ENCODE peak calls at places on chromosomes 16 and 17, in seven cellular contexts. One of them, this sample, is unnamed.

GRCh38 chr17:40555296-40556190 is 9.7 kb downstream of the CCR7 start:
- DNase-seq in IMR-90: no peak
- DNase-seq in trophoblast cell: peak
- DNase-seq in mesendoderm: no peak
- DNase-seq in neuronal stem cell: no peak
- DNase-seq in H1: no peak
- DNase-seq in mesenchymal stem cell: no peak
- DNase-seq in this sample: no peak

GRCh38 chr17:10724546-10725195 is 5.2 kb downstream of the TMEM220 start:
- DNase-seq in IMR-90: no peak
- DNase-seq in trophoblast cell: no peak
- DNase-seq in mesendoderm: no peak
- DNase-seq in neuronal stem cell: no peak
- DNase-seq in H1: no peak
- DNase-seq in mesenchymal stem cell: no peak
- DNase-seq in this sample: no peak

GRCh38 chr16:1895068-1895467 is 23.1 kb upstream of the MEIOB start:
- DNase-seq in IMR-90: no peak
- DNase-seq in trophoblast cell: no peak
- DNase-seq in mesendoderm: no peak
- DNase-seq in neuronal stem cell: no peak
- DNase-seq in H1: no peak
- DNase-seq in mesenchymal stem cell: no peak
- DNase-seq in this sample: no peak

GRCh38 chr17:39800540-39800939 is 62.8 kb downstream of the GRB7 start:
- DNase-seq in IMR-90: no peak
- DNase-seq in trophoblast cell: no peak
- DNase-seq in mesendoderm: no peak
- DNase-seq in neuronal stem cell: no peak
- DNase-seq in H1: no peak
- DNase-seq in mesenchymal stem cell: no peak
- DNase-seq in this sample: no peak

GRCh38 chr17:19654342-19654886 is 5.9 kb downstream of the ALDH3A2 start:
- DNase-seq in IMR-90: no peak
- DNase-seq in trophoblast cell: no peak
- DNase-seq in mesendoderm: no peak
- DNase-seq in neuronal stem cell: no peak
- DNase-seq in H1: no peak
- DNase-seq in mesenchymal stem cell: no peak
- DNase-seq in this sample: no peak

GRCh38 chr16:11639008-11639562 is 29.2 kb upstream of the SNN start:
- DNase-seq in IMR-90: no peak
- DNase-seq in trophoblast cell: no peak
- DNase-seq in mesendoderm: no peak
- DNase-seq in neuronal stem cell: no peak
- DNase-seq in H1: no peak
- DNase-seq in mesenchymal stem cell: no peak
- DNase-seq in this sample: no peak

GRCh38 chr17:72922223-72922622 is 170.3 kb downstream of the SLC39A11 start:
- DNase-seq in IMR-90: no peak
- DNase-seq in trophoblast cell: no peak
- DNase-seq in mesendoderm: no peak
- DNase-seq in neuronal stem cell: no peak
- DNase-seq in H1: no peak
- DNase-seq in mesenchymal stem cell: no peak
- DNase-seq in this sample: no peak

GRCh38 chr17:80877095-80877828 is 114.4 kb upstream of the CHMP6 start:
- DNase-seq in IMR-90: no peak
- DNase-seq in trophoblast cell: no peak
- DNase-seq in mesendoderm: no peak
- DNase-seq in neuronal stem cell: no peak
- DNase-seq in H1: no peak
- DNase-seq in mesenchymal stem cell: no peak
- DNase-seq in this sample: no peak

GRCh38 chr17:83108709-83109108 is 29.3 kb downstream of the METRNL start:
- DNase-seq in IMR-90: no peak
- DNase-seq in trophoblast cell: no peak
- DNase-seq in mesendoderm: no peak
- DNase-seq in neuronal stem cell: no peak
- DNase-seq in H1: no peak
- DNase-seq in mesenchymal stem cell: no peak
- DNase-seq in this sample: no peak

GRCh38 chr17:64216385-64217248 is 46.4 kb downstream of the TEX2 start:
- DNase-seq in IMR-90: peak
- DNase-seq in trophoblast cell: peak
- DNase-seq in mesendoderm: peak
- DNase-seq in neuronal stem cell: no peak
- DNase-seq in H1: no peak
- DNase-seq in mesenchymal stem cell: no peak
- DNase-seq in this sample: peak

GRCh38 chr17:59267776-59268175 is 47.5 kb downstream of the GDPD1 start:
- DNase-seq in IMR-90: no peak
- DNase-seq in trophoblast cell: no peak
- DNase-seq in mesendoderm: no peak
- DNase-seq in neuronal stem cell: no peak
- DNase-seq in H1: no peak
- DNase-seq in mesenchymal stem cell: no peak
- DNase-seq in this sample: no peak

GRCh38 chr16:6682142-6682811 is 650.4 kb upstream of the RBFOX1 start:
- DNase-seq in IMR-90: no peak
- DNase-seq in trophoblast cell: peak
- DNase-seq in mesendoderm: peak
- DNase-seq in neuronal stem cell: peak
- DNase-seq in H1: peak
- DNase-seq in mesenchymal stem cell: no peak
- DNase-seq in this sample: peak

GRCh38 chr16:53502331-53503269 is at the start of gene AKTIP:
- DNase-seq in IMR-90: peak
- DNase-seq in trophoblast cell: peak
- DNase-seq in mesendoderm: peak
- DNase-seq in neuronal stem cell: peak
- DNase-seq in H1: no peak
- DNase-seq in mesenchymal stem cell: peak
- DNase-seq in this sample: peak

GRCh38 chr17:38418693-38419507 is 9.4 kb upstream of the ARHGAP23 start:
- DNase-seq in IMR-90: no peak
- DNase-seq in trophoblast cell: no peak
- DNase-seq in mesendoderm: no peak
- DNase-seq in neuronal stem cell: no peak
- DNase-seq in H1: no peak
- DNase-seq in mesenchymal stem cell: peak
- DNase-seq in this sample: peak

GRCh38 chr17:2122641-2123302 is 67.9 kb downstream of the HIC1 start:
- DNase-seq in IMR-90: peak
- DNase-seq in trophoblast cell: peak
- DNase-seq in mesendoderm: peak
- DNase-seq in neuronal stem cell: no peak
- DNase-seq in H1: no peak
- DNase-seq in mesenchymal stem cell: peak
- DNase-seq in this sample: no peak

DNA sequence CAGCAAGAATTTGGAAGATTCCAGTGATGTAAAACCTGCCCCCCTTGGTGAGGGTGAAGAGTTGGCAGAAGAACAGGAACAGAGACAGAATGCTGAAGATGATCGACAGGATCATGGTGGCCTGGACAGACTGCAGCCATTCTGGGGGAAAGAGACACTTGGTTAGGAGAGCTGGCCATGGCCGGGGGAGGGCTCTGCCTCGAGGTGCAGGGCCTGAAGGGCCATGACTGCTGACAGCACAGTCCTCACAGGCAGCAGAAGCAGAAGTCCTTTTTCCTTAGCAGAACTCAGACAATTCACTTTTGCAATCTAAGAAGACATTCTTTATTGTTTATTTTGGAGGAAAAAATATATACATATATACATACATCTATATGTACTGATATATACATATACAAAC is 25.7 kb downstream of the PMP22 start:
- DNase-seq in IMR-90: no peak
- DNase-seq in trophoblast cell: no peak
- DNase-seq in mesendoderm: no peak
- DNase-seq in neuronal stem cell: no peak
- DNase-seq in H1: no peak
- DNase-seq in mesenchymal stem cell: no peak
- DNase-seq in this sample: peak
- H3K9ac ChIP-seq in IMR-90: no peak
- H3K9ac ChIP-seq in trophoblast cell: no peak
- H3K9ac ChIP-seq in mesendoderm: no peak
- H3K9ac ChIP-seq in neuronal stem cell: no peak
- H3K9ac ChIP-seq in H1: no peak
- H3K9ac ChIP-seq in mesenchymal stem cell: no peak
- H3K9ac ChIP-seq in this sample: no peak

GRCh38 chr16:50427107-50427506 is 58.3 kb upstream of the BRD7 start:
- DNase-seq in IMR-90: no peak
- DNase-seq in trophoblast cell: no peak
- DNase-seq in mesendoderm: no peak
- DNase-seq in neuronal stem cell: no peak
- DNase-seq in H1: no peak
- DNase-seq in mesenchymal stem cell: no peak
- DNase-seq in this sample: no peak

GRCh38 chr16:50428742-50429141 is 60.0 kb upstream of the BRD7 start:
- DNase-seq in IMR-90: no peak
- DNase-seq in trophoblast cell: no peak
- DNase-seq in mesendoderm: no peak
- DNase-seq in neuronal stem cell: no peak
- DNase-seq in H1: no peak
- DNase-seq in mesenchymal stem cell: no peak
- DNase-seq in this sample: no peak

GRCh38 chr16:50425648-50426047 is 56.9 kb upstream of the BRD7 start:
- DNase-seq in IMR-90: no peak
- DNase-seq in trophoblast cell: no peak
- DNase-seq in mesendoderm: no peak
- DNase-seq in neuronal stem cell: no peak
- DNase-seq in H1: no peak
- DNase-seq in mesenchymal stem cell: no peak
- DNase-seq in this sample: no peak

GRCh38 chr16:50428116-50428515 is 59.3 kb upstream of the BRD7 start:
- DNase-seq in IMR-90: no peak
- DNase-seq in trophoblast cell: no peak
- DNase-seq in mesendoderm: peak
- DNase-seq in neuronal stem cell: no peak
- DNase-seq in H1: no peak
- DNase-seq in mesenchymal stem cell: no peak
- DNase-seq in this sample: no peak

GRCh38 chr16:50430076-50430475 is 61.3 kb upstream of the BRD7 start:
- DNase-seq in IMR-90: no peak
- DNase-seq in trophoblast cell: no peak
- DNase-seq in mesendoderm: no peak
- DNase-seq in neuronal stem cell: no peak
- DNase-seq in H1: no peak
- DNase-seq in mesenchymal stem cell: no peak
- DNase-seq in this sample: no peak
- H2AK5ac ChIP-seq in IMR-90: no peak
- H2AK5ac ChIP-seq in trophoblast cell: no peak
- H2AK5ac ChIP-seq in mesendoderm: no peak
- H2AK5ac ChIP-seq in neuronal stem cell: no peak
- H2AK5ac ChIP-seq in H1: no peak
- H2AK5ac ChIP-seq in mesenchymal stem cell: no peak
- H2AK5ac ChIP-seq in this sample: no peak

GRCh38 chr17:50903604-50904521 is 37.7 kb upstream of the TOB1 start:
- DNase-seq in IMR-90: peak
- DNase-seq in trophoblast cell: no peak
- DNase-seq in mesendoderm: no peak
- DNase-seq in neuronal stem cell: no peak
- DNase-seq in H1: no peak
- DNase-seq in mesenchymal stem cell: peak
- DNase-seq in this sample: no peak

GRCh38 chr17:50904522-50905459 is 38.6 kb upstream of the TOB1 start:
- DNase-seq in IMR-90: no peak
- DNase-seq in trophoblast cell: peak
- DNase-seq in mesendoderm: no peak
- DNase-seq in neuronal stem cell: no peak
- DNase-seq in H1: no peak
- DNase-seq in mesenchymal stem cell: no peak
- DNase-seq in this sample: no peak

GRCh38 chr17:50902768-50903353 is 36.7 kb upstream of the TOB1 start:
- DNase-seq in IMR-90: no peak
- DNase-seq in trophoblast cell: no peak
- DNase-seq in mesendoderm: no peak
- DNase-seq in neuronal stem cell: peak
- DNase-seq in H1: no peak
- DNase-seq in mesenchymal stem cell: no peak
- DNase-seq in this sample: no peak

GRCh38 chr17:50906443-50906842 is 40.3 kb upstream of the TOB1 start:
- DNase-seq in IMR-90: no peak
- DNase-seq in trophoblast cell: no peak
- DNase-seq in mesendoderm: no peak
- DNase-seq in neuronal stem cell: no peak
- DNase-seq in H1: no peak
- DNase-seq in mesenchymal stem cell: no peak
- DNase-seq in this sample: no peak

GRCh38 chr17:50905460-50905803 is 39.3 kb upstream of the TOB1 start:
- DNase-seq in IMR-90: no peak
- DNase-seq in trophoblast cell: no peak
- DNase-seq in mesendoderm: peak
- DNase-seq in neuronal stem cell: no peak
- DNase-seq in H1: no peak
- DNase-seq in mesenchymal stem cell: no peak
- DNase-seq in this sample: no peak
- H3K9ac ChIP-seq in IMR-90: no peak
- H3K9ac ChIP-seq in trophoblast cell: no peak
- H3K9ac ChIP-seq in mesendoderm: no peak
- H3K9ac ChIP-seq in neuronal stem cell: no peak
- H3K9ac ChIP-seq in H1: no peak
- H3K9ac ChIP-seq in mesenchymal stem cell: no peak
- H3K9ac ChIP-seq in this sample: no peak

GRCh38 chr16:27628216-27628945 is 78.4 kb downstream of the KATNIP start:
- DNase-seq in IMR-90: no peak
- DNase-seq in trophoblast cell: no peak
- DNase-seq in mesendoderm: no peak
- DNase-seq in neuronal stem cell: no peak
- DNase-seq in H1: no peak
- DNase-seq in mesenchymal stem cell: peak
- DNase-seq in this sample: no peak
- H2AK5ac ChIP-seq in IMR-90: no peak
- H2AK5ac ChIP-seq in trophoblast cell: no peak
- H2AK5ac ChIP-seq in mesendoderm: no peak
- H2AK5ac ChIP-seq in neuronal stem cell: no peak
- H2AK5ac ChIP-seq in H1: no peak
- H2AK5ac ChIP-seq in mesenchymal stem cell: no peak
- H2AK5ac ChIP-seq in this sample: no peak